ENCODE peak calls at places on chromosomes 7 and 10, in five cellular contexts. V, D, L, J and B are unnamed samples.

GRCh38 chr7:108805808-108806397 is 236.2 kb downstream of the DNAJB9 start:
- DNase-seq in L (no peak), J (peak; percentile 42), D (no peak), V (peak; percentile 14), B (no peak)

GRCh38 chr10:47164800-47165128 is 135.2 kb upstream of the GDF10 start:
- DNase-seq in D (no peak), J (no peak), V (no peak), L (no peak), B (no peak)

GRCh38 chr10:19815478-19816419 is 483 bp upstream of the PLXDC2 start:
- DNase-seq in V (peak; percentile 86), J (peak; percentile 55), L (no peak), D (peak; percentile 81), B (no peak)

GRCh38 chr10:110793887-110794286 is 77.8 kb upstream of the PDCD4 start:
- DNase-seq in L (peak; percentile 23), D (no peak), J (no peak), V (no peak), B (no peak)

GRCh38 chr10:127872871-127873600 is 19.7 kb downstream of the CLRN3 start:
- DNase-seq in J (no peak), V (no peak), L (no peak), D (no peak), B (no peak)

GRCh38 chr10:124162774-124163354 is 69.5 kb upstream of the CHST15 start:
- DNase-seq in J (no peak), D (no peak), L (no peak), V (no peak), B (no peak)

GRCh38 chr10:28872592-28873165 is 195.4 kb downstream of the BAMBI start:
- DNase-seq in J (no peak), V (no peak), L (no peak), D (no peak), B (no peak)

GRCh38 chr7:24372973-24373372 is 89.0 kb downstream of the NPY start:
- DNase-seq in V (no peak), D (no peak), J (no peak), L (no peak), B (no peak)

GRCh38 chr10:14540062-14540461 is 209.3 kb upstream of the FRMD4A start:
- DNase-seq in J (no peak), V (no peak), D (no peak), L (no peak), B (no peak)

GRCh38 chr10:132001238-132001977 is 19.7 kb upstream of the BNIP3 start:
- DNase-seq in V (peak; percentile 46), J (peak; percentile 76), L (no peak), D (no peak), B (no peak)

GRCh38 chr7:106281919-106282318 is 2.9 kb downstream of the NAMPT start:
- DNase-seq in J (no peak), V (no peak), L (no peak), D (no peak), B (no peak)

GRCh38 chr10:33066558-33067236 is 108.7 kb upstream of the ITGB1 start:
- DNase-seq in J (peak; percentile 90), L (no peak), D (no peak), V (no peak), B (no peak)

GRCh38 chr10:84860855-84861254 is 532.5 kb downstream of the CCSER2 start:
- DNase-seq in J (no peak), V (no peak), L (no peak), D (no peak), B (no peak)